ENCODE peak calls at places on chromosome 1, in seven cellular contexts. H is coronary artery; V is stomach; X is aorta; P is CD4-positive, alpha-beta T cell; F is brain microvascular endothelial cell; L is GM23248. C is an unnamed sample.
A peak's percentile ranks its signal among the peaks of the same experiment; 100 is the strongest.

GRCh38 chr1:201476670-201477344 is 7.8 kb upstream of the PHLDA3 start:
- DNase-seq in H (no peak), V (no peak), X (no peak), P (no peak), F (no peak), L (peak; percentile 82), C (peak; percentile 65)

GRCh38 chr1:221740941-221741363 is 937 bp downstream of the DUSP10 start:
- DNase-seq in H (no peak), V (no peak), X (no peak), P (no peak), F (no peak), L (peak; percentile 48), C (no peak)

GRCh38 chr1:171901245-171901644 is 59.9 kb downstream of the DNM3 start:
- DNase-seq in H (no peak), V (no peak), X (no peak), P (no peak), F (no peak), L (no peak), C (no peak)

GRCh38 chr1:18992646-18993045 is 36.2 kb upstream of the IFFO2 start:
- DNase-seq in H (no peak), V (no peak), X (no peak), P (no peak), F (no peak), L (no peak), C (no peak)

GRCh38 chr1:188857526-188858087 is 1620.1 kb downstream of the BRINP3 start:
- DNase-seq in H (no peak), V (no peak), X (no peak), P (no peak), F (no peak), L (no peak), C (no peak)

GRCh38 chr1:203534526-203534925 is 40.6 kb downstream of the OPTC start:
- DNase-seq in H (peak; percentile 88), V (no peak), X (peak; percentile 90), P (no peak), F (peak; percentile 96), L (peak; percentile 98), C (no peak)

GRCh38 chr1:63595435-63595834 is 2.2 kb downstream of the PGM1 start:
- DNase-seq in H (no peak), V (no peak), X (no peak), P (no peak), F (no peak), L (no peak), C (no peak)

GRCh38 chr1:226069818-226070489 is 7.4 kb downstream of the H3-3A start:
- DNase-seq in H (no peak), V (no peak), X (no peak), P (no peak), F (no peak), L (no peak), C (no peak)

GRCh38 chr1:47701283-47701682 is 263.4 kb downstream of the FOXD2 start:
- DNase-seq in H (no peak), V (no peak), X (no peak), P (no peak), F (no peak), L (no peak), C (no peak)

GRCh38 chr1:1250828-1251284 is 4.3 kb upstream of the C1QTNF12 start:
- DNase-seq in H (no peak), V (no peak), X (no peak), P (peak; percentile 67), F (no peak), L (no peak), C (no peak)

GRCh38 chr1:37676281-37677243 is 15.8 kb upstream of the CDCA8 start:
- DNase-seq in H (no peak), V (no peak), X (no peak), P (no peak), F (no peak), L (no peak), C (no peak)

GRCh38 chr1:230157409-230158390 is 90.7 kb downstream of the GALNT2 start:
- DNase-seq in H (no peak), V (no peak), X (no peak), P (no peak), F (no peak), L (no peak), C (no peak)

GRCh38 chr1:155026588-155026987 is 7.0 kb downstream of the DCST2 start:
- DNase-seq in H (no peak), V (no peak), X (no peak), P (no peak), F (no peak), L (peak; percentile 62), C (no peak)

GRCh38 chr1:45522324-45523104 is 830 bp upstream of the PRDX1 start:
- DNase-seq in H (no peak), V (no peak), X (no peak), P (no peak), F (peak; percentile 40), L (peak; percentile 79), C (no peak)

GRCh38 chr1:62232885-62233284 is 38.2 kb downstream of the L1TD1 start:
- DNase-seq in H (no peak), V (no peak), X (no peak), P (no peak), F (no peak), L (no peak), C (no peak)

GRCh38 chr1:166971252-166971651 is 4.1 kb downstream of the ILDR2 start:
- DNase-seq in H (no peak), V (no peak), X (no peak), P (no peak), F (no peak), L (no peak), C (no peak)

GRCh38 chr1:226097866-226098625 is 35.5 kb downstream of the H3-3A start:
- DNase-seq in H (no peak), V (no peak), X (peak; percentile 15), P (no peak), F (peak; percentile 72), L (peak; percentile 97), C (no peak)

GRCh38 chr1:10796029-10796944 is at the start of gene CASZ1:
- DNase-seq in H (no peak), V (peak; percentile 89), X (peak; percentile 91), P (no peak), F (peak; percentile 71), L (peak; percentile 93), C (peak; percentile 86)

GRCh38 chr1:156367386-156368156 is 1.4 kb upstream of the RHBG start:
- DNase-seq in H (no peak), V (no peak), X (no peak), P (no peak), F (no peak), L (no peak), C (no peak)

GRCh38 chr1:211327341-211327921 is 798 bp downstream of the TRAF5 start:
- DNase-seq in H (no peak), V (no peak), X (no peak), P (no peak), F (peak; percentile 58), L (peak; percentile 85), C (no peak)

GRCh38 chr1:169086603-169087455 is 19.7 kb upstream of the ATP1B1 start:
- DNase-seq in H (no peak), V (no peak), X (no peak), P (no peak), F (peak; percentile 70), L (peak; percentile 32), C (no peak)

DNA sequence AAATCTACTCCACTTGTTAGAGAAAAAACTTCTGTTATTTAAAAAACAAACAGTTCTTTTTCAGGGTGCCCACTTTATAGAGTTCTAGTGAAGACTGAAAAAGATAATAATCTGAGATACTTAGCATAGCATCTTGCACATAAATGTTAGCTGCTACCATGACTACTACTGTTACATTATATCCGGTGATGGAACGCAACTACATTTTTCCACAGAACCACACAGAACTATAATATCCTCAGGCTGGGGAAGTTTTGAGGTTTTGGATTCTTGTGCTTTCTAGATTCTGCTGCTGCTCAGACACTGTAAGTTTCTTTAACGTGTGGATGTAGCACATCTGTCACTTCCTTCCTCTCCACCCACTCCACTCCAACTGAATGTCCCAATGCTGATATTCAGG is 110.3 kb downstream of the PTPN14 start:
- DNase-seq in H (no peak), V (no peak), X (no peak), P (no peak), F (peak; percentile 54), L (no peak), C (no peak)
- H3K27ac ChIP-seq in H (no peak overlapping the region), V (peak overlapping the region; percentile 64), X (no peak overlapping the region), P (no peak overlapping the region), F (peak overlapping the region; percentile 76), L (peak overlapping the region; percentile 10), C (no peak overlapping the region)

GRCh38 chr1:91714867-91715381 is 171.0 kb downstream of the TGFBR3 start:
- DNase-seq in H (no peak), V (no peak), X (no peak), P (no peak), F (no peak), L (no peak), C (no peak)
- H3K27ac ChIP-seq in H (no peak overlapping the region), V (peak overlapping the region; percentile 80), X (no peak overlapping the region), P (no peak overlapping the region), F (no peak overlapping the region), L (no peak overlapping the region), C (no peak overlapping the region)

DNA sequence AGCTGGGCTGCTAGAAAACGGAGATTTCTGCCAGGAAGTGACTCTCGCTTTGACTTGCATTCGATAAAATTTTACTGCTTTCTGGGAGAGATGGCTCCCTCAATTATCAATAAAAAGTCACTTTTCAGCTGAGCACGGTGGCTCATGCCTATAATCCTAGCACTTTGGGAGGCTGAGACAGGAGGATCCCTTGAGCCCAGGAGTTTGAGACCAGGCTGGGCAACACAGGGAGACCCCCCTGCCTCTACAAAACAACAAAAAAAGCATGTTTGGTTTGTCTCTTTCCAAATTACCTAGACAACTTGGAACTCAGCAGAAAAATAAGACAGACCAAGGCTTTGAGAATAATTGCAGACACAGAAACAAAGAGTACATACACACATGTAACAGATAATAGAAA is 12.9 kb upstream of the ENSA start:
- DNase-seq in H (no peak), V (no peak), X (no peak), P (no peak), F (no peak), L (no peak), C (no peak)
- H3K27ac ChIP-seq in H (no peak overlapping the region), V (no peak overlapping the region), X (no peak overlapping the region), P (no peak overlapping the region), F (no peak overlapping the region), L (no peak overlapping the region), C (no peak overlapping the region)

DNA sequence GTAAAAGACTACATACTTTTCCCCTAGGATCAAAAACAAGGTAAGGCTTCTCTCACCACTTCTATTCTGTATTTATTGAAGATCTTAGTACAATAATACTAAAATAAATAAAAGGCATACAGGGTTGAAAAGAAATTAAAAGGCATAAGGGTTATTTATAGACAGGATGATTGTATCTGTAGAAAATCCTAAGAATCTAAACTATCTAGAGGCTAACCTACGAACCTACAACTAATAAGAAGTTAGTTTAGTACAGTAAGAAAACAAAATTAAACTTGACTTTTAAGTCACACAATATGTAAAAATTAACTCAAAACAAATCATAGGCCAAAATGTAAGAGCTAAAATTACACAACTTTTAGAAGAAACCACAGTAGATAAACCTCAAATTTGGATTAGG is 50.4 kb upstream of the ADAM30 start:
- DNase-seq in H (no peak), V (no peak), X (no peak), P (no peak), F (no peak), L (peak; percentile 23), C (no peak)
- H3K27ac ChIP-seq in H (no peak overlapping the region), V (no peak overlapping the region), X (no peak overlapping the region), P (no peak overlapping the region), F (peak overlapping the region; percentile 68), L (peak overlapping the region; percentile 55), C (no peak overlapping the region)